ENCODE peak calls at places on chromosomes 5 and 9, in ten cellular contexts. X, H, K, R, L, C, E, Z, P and J are unnamed samples.

GRCh38 chr5:151784141-151784540 is 12.4 kb downstream of the G3BP1 start:
- DNase-seq in X (no peak), H (no peak), K (no peak), R (no peak), L (no peak), C (no peak), E (no peak), Z (no peak), P (no peak), J (no peak)

GRCh38 chr9:37769306-37769705 is 15.6 kb downstream of the EXOSC3 start:
- DNase-seq in X (no peak), H (no peak), K (no peak), R (no peak), L (no peak), C (no peak), E (no peak), Z (no peak), P (no peak), J (no peak)

GRCh38 chr5:66144799-66145390 is 795 bp downstream of the SREK1 start:
- DNase-seq in X (no peak), H (no peak), K (no peak), R (no peak), L (no peak), C (peak), E (no peak), Z (peak), P (no peak), J (no peak)

GRCh38 chr5:113683211-113683610 is 169.7 kb downstream of the YTHDC2 start:
- DNase-seq in X (no peak), H (no peak), K (no peak), R (no peak), L (no peak), C (no peak), E (no peak), Z (no peak), P (no peak), J (no peak)

GRCh38 chr9:85332487-85332886 is 409.3 kb downstream of the AGTPBP1 start:
- DNase-seq in X (no peak), H (no peak), K (no peak), R (no peak), L (no peak), C (no peak), E (no peak), Z (no peak), P (no peak), J (no peak)

GRCh38 chr5:36902353-36902752 is 25.8 kb downstream of the NIPBL start:
- DNase-seq in X (no peak), H (no peak), K (no peak), R (no peak), L (no peak), C (no peak), E (no peak), Z (no peak), P (no peak), J (no peak)

GRCh38 chr5:7576023-7576715 is 180.2 kb downstream of the ADCY2 start:
- DNase-seq in X (no peak), H (no peak), K (no peak), R (no peak), L (no peak), C (peak), E (no peak), Z (no peak), P (no peak), J (no peak)

GRCh38 chr5:43037929-43038510 is 2.1 kb downstream of the ANXA2R start:
- DNase-seq in X (peak), H (no peak), K (no peak), R (no peak), L (peak), C (no peak), E (peak), Z (peak), P (peak), J (no peak)

GRCh38 chr5:136031713-136032112 is 2.9 kb downstream of the TGFBI start:
- DNase-seq in X (no peak), H (no peak), K (no peak), R (no peak), L (no peak), C (no peak), E (no peak), Z (no peak), P (no peak), J (no peak)

GRCh38 chr9:135736265-135736978 is 34.4 kb downstream of the KCNT1 start:
- DNase-seq in X (no peak), H (no peak), K (no peak), R (no peak), L (no peak), C (no peak), E (no peak), Z (no peak), P (no peak), J (no peak)

GRCh38 chr5:159805021-159805420 is 111.3 kb upstream of the ADRA1B start:
- DNase-seq in X (no peak), H (no peak), K (no peak), R (no peak), L (no peak), C (no peak), E (no peak), Z (no peak), P (no peak), J (no peak)

GRCh38 chr5:128988476-128988875 is 23.2 kb downstream of the SLC27A6 start:
- DNase-seq in X (no peak), H (no peak), K (no peak), R (no peak), L (no peak), C (no peak), E (no peak), Z (no peak), P (no peak), J (no peak)

GRCh38 chr9:133204993-133205336 is 4.1 kb downstream of the OBP2B start:
- DNase-seq in X (no peak), H (no peak), K (no peak), R (no peak), L (no peak), C (no peak), E (no peak), Z (no peak), P (no peak), J (no peak)

GRCh38 chr9:88661759-88662158 is 126.8 kb downstream of the NXNL2 start:
- DNase-seq in X (no peak), H (no peak), K (no peak), R (no peak), L (no peak), C (no peak), E (no peak), Z (no peak), P (peak), J (no peak)

GRCh38 chr9:75147638-75148037 is 59.3 kb downstream of the OSTF1 start:
- DNase-seq in X (no peak), H (no peak), K (no peak), R (no peak), L (no peak), C (no peak), E (no peak), Z (peak), P (peak), J (peak)

GRCh38 chr9:70395652-70396051 is 18.8 kb downstream of the KLF9 start:
- DNase-seq in X (no peak), H (no peak), K (peak), R (no peak), L (no peak), C (no peak), E (no peak), Z (no peak), P (no peak), J (no peak)

GRCh38 chr9:115118471-115119156 is 657 bp upstream of the TNC start:
- DNase-seq in X (no peak), H (peak), K (peak), R (no peak), L (no peak), C (peak), E (no peak), Z (no peak), P (peak), J (peak)

GRCh38 chr9:125654121-125654520 is 52.9 kb downstream of the MAPKAP1 start:
- DNase-seq in X (no peak), H (no peak), K (no peak), R (no peak), L (no peak), C (no peak), E (no peak), Z (no peak), P (no peak), J (no peak)

GRCh38 chr5:108655750-108656450 is 91.8 kb upstream of the FER start:
- DNase-seq in X (no peak), H (no peak), K (no peak), R (no peak), L (no peak), C (no peak), E (no peak), Z (no peak), P (no peak), J (no peak)